ENCODE peak calls at places on chromosome 12, in seven cellular contexts. One of them, this sample, is unnamed.

GRCh38 chr12:102461501-102461900 is 18.9 kb downstream of the IGF1 start:
- DNase-seq in HEK293T: no peak
- DNase-seq in brain pericyte: no peak
- DNase-seq in fibroblast of lung: no peak
- DNase-seq in cardiac muscle cell: no peak
- DNase-seq in activated CD8-positive, alpha-beta memory T cell treated with anti-CD3 and anti-CD28 coated beads, Interleukin-2, amount 50 U/mL, for 4 hours: no peak
- DNase-seq in NK-92 treated with Interleukin-12 subunit alpha and Interleukin-12 subunit beta, amount 100 ng/mL, for 24 hours: no peak
- DNase-seq in this sample: no peak

GRCh38 chr12:31245822-31246469 is 80.0 kb downstream of the SINHCAF start:
- DNase-seq in HEK293T: no peak
- DNase-seq in brain pericyte: no peak
- DNase-seq in fibroblast of lung: peak; percentile 5
- DNase-seq in cardiac muscle cell: peak; percentile 32
- DNase-seq in activated CD8-positive, alpha-beta memory T cell treated with anti-CD3 and anti-CD28 coated beads, Interleukin-2, amount 50 U/mL, for 4 hours: no peak
- DNase-seq in NK-92 treated with Interleukin-12 subunit alpha and Interleukin-12 subunit beta, amount 100 ng/mL, for 24 hours: no peak
- DNase-seq in this sample: no peak

GRCh38 chr12:122189626-122190475 is 6.9 kb downstream of the LRRC43 start:
- DNase-seq in HEK293T: no peak
- DNase-seq in brain pericyte: no peak
- DNase-seq in fibroblast of lung: no peak
- DNase-seq in cardiac muscle cell: no peak
- DNase-seq in activated CD8-positive, alpha-beta memory T cell treated with anti-CD3 and anti-CD28 coated beads, Interleukin-2, amount 50 U/mL, for 4 hours: no peak
- DNase-seq in NK-92 treated with Interleukin-12 subunit alpha and Interleukin-12 subunit beta, amount 100 ng/mL, for 24 hours: no peak
- DNase-seq in this sample: no peak

GRCh38 chr12:89721291-89721987 is 12.8 kb upstream of the ATP2B1 start:
- DNase-seq in HEK293T: no peak
- DNase-seq in brain pericyte: no peak
- DNase-seq in fibroblast of lung: no peak
- DNase-seq in cardiac muscle cell: no peak
- DNase-seq in activated CD8-positive, alpha-beta memory T cell treated with anti-CD3 and anti-CD28 coated beads, Interleukin-2, amount 50 U/mL, for 4 hours: no peak
- DNase-seq in NK-92 treated with Interleukin-12 subunit alpha and Interleukin-12 subunit beta, amount 100 ng/mL, for 24 hours: no peak
- DNase-seq in this sample: no peak

GRCh38 chr12:11718768-11719253 is 69.3 kb downstream of the ETV6 start:
- DNase-seq in HEK293T: peak; percentile 28
- DNase-seq in brain pericyte: peak; percentile 43
- DNase-seq in fibroblast of lung: peak; percentile 53
- DNase-seq in cardiac muscle cell: no peak
- DNase-seq in activated CD8-positive, alpha-beta memory T cell treated with anti-CD3 and anti-CD28 coated beads, Interleukin-2, amount 50 U/mL, for 4 hours: no peak
- DNase-seq in NK-92 treated with Interleukin-12 subunit alpha and Interleukin-12 subunit beta, amount 100 ng/mL, for 24 hours: no peak
- DNase-seq in this sample: no peak

GRCh38 chr12:49609059-49609874 is 3.8 kb upstream of the FAM186B start:
- DNase-seq in HEK293T: no peak
- DNase-seq in brain pericyte: no peak
- DNase-seq in fibroblast of lung: no peak
- DNase-seq in cardiac muscle cell: no peak
- DNase-seq in activated CD8-positive, alpha-beta memory T cell treated with anti-CD3 and anti-CD28 coated beads, Interleukin-2, amount 50 U/mL, for 4 hours: no peak
- DNase-seq in NK-92 treated with Interleukin-12 subunit alpha and Interleukin-12 subunit beta, amount 100 ng/mL, for 24 hours: no peak
- DNase-seq in this sample: no peak

GRCh38 chr12:880656-881055 is 68.8 kb downstream of the RAD52 start:
- DNase-seq in HEK293T: no peak
- DNase-seq in brain pericyte: no peak
- DNase-seq in fibroblast of lung: no peak
- DNase-seq in cardiac muscle cell: no peak
- DNase-seq in activated CD8-positive, alpha-beta memory T cell treated with anti-CD3 and anti-CD28 coated beads, Interleukin-2, amount 50 U/mL, for 4 hours: no peak
- DNase-seq in NK-92 treated with Interleukin-12 subunit alpha and Interleukin-12 subunit beta, amount 100 ng/mL, for 24 hours: no peak
- DNase-seq in this sample: no peak

GRCh38 chr12:93622485-93622884 is 50.0 kb downstream of the SOCS2 start:
- DNase-seq in HEK293T: no peak
- DNase-seq in brain pericyte: no peak
- DNase-seq in fibroblast of lung: peak; percentile 88
- DNase-seq in cardiac muscle cell: peak; percentile 69
- DNase-seq in activated CD8-positive, alpha-beta memory T cell treated with anti-CD3 and anti-CD28 coated beads, Interleukin-2, amount 50 U/mL, for 4 hours: no peak
- DNase-seq in NK-92 treated with Interleukin-12 subunit alpha and Interleukin-12 subunit beta, amount 100 ng/mL, for 24 hours: no peak
- DNase-seq in this sample: no peak

GRCh38 chr12:740921-741320 is 11.5 kb upstream of the WNK1 start:
- DNase-seq in HEK293T: no peak
- DNase-seq in brain pericyte: no peak
- DNase-seq in fibroblast of lung: no peak
- DNase-seq in cardiac muscle cell: no peak
- DNase-seq in activated CD8-positive, alpha-beta memory T cell treated with anti-CD3 and anti-CD28 coated beads, Interleukin-2, amount 50 U/mL, for 4 hours: no peak
- DNase-seq in NK-92 treated with Interleukin-12 subunit alpha and Interleukin-12 subunit beta, amount 100 ng/mL, for 24 hours: no peak
- DNase-seq in this sample: no peak

This sample was measured in iPS DF 19.7.